ENCODE peak calls at places on chromosomes 16 and 17, in five cellular contexts. X, Q, M, J and H are unnamed samples.

GRCh38 chr17:78010759-78011158 is 52.3 kb downstream of the TNRC6C start:
- DNase-seq in J (no peak), Q (no peak), M (no peak), X (peak), H (no peak)

GRCh38 chr16:80027007-80027965 is 426.7 kb upstream of the MAF start:
- DNase-seq in M (peak), X (peak), J (peak), Q (peak), H (peak)

GRCh38 chr16:53142823-53143568 is 88.2 kb downstream of the CHD9 start:
- DNase-seq in M (no peak), Q (no peak), X (no peak), J (no peak), H (no peak)

GRCh38 chr17:78375401-78376079 is 2.9 kb upstream of the PGS1 start:
- DNase-seq in Q (no peak), X (peak), J (peak), M (no peak), H (no peak)

GRCh38 chr16:24036614-24037013 is 200.8 kb downstream of the PRKCB start:
- DNase-seq in J (no peak), X (no peak), Q (peak), M (peak), H (peak)

GRCh38 chr17:40218740-40219072 is 398 bp upstream of the WIPF2 start:
- DNase-seq in M (peak), Q (peak), J (no peak), X (peak), H (peak)

GRCh38 chr16:69057400-69058378 is 47.8 kb upstream of the HAS3 start:
- DNase-seq in X (no peak), M (no peak), Q (no peak), J (peak), H (no peak)

GRCh38 chr16:10883004-10883403 is 6.0 kb downstream of the CIITA start:
- DNase-seq in J (no peak), Q (no peak), M (no peak), X (no peak), H (no peak)

GRCh38 chr17:12022310-12022709 is 1.6 kb downstream of the MAP2K4 start:
- DNase-seq in X (no peak), J (no peak), M (no peak), Q (no peak), H (no peak)

GRCh38 chr17:17420035-17420434 is 56.8 kb upstream of the MED9 start:
- DNase-seq in Q (no peak), X (no peak), M (no peak), J (no peak), H (no peak)

GRCh38 chr16:11692171-11692570 is 23.9 kb downstream of the SNN start:
- DNase-seq in M (no peak), Q (no peak), J (no peak), X (no peak), H (no peak)

GRCh38 chr17:10058924-10059683 is 139.3 kb downstream of the GAS7 start:
- DNase-seq in J (no peak), X (no peak), M (peak), Q (no peak), H (no peak)

GRCh38 chr17:67855504-67856324 is 30.4 kb downstream of the BPTF start:
- DNase-seq in Q (no peak), X (no peak), M (peak), J (no peak), H (no peak)

GRCh38 chr17:60554377-60554788 is 28.3 kb upstream of the APPBP2 start:
- DNase-seq in M (no peak), J (peak), X (no peak), Q (no peak), H (peak)

GRCh38 chr17:13030459-13031305 is 12.9 kb upstream of the ELAC2 start:
- DNase-seq in M (peak), X (no peak), J (peak), Q (peak), H (peak)

GRCh38 chr16:1258906-1259759 is 3.3 kb downstream of the TPSD1 start:
- DNase-seq in Q (no peak), M (no peak), X (no peak), J (no peak), H (no peak)

GRCh38 chr17:39979865-39980401 is 674 bp upstream of the PSMD3 start:
- DNase-seq in X (no peak), Q (no peak), J (peak), M (peak), H (no peak)

GRCh38 chr17:44901323-44901965 is 2.2 kb upstream of the EFTUD2 start:
- DNase-seq in J (no peak), Q (no peak), M (no peak), X (no peak), H (no peak)

GRCh38 chr16:71846443-71846842 is 667 bp downstream of the ATXN1L start:
- DNase-seq in J (no peak), X (no peak), M (no peak), Q (no peak), H (no peak)

GRCh38 chr16:23889189-23889588 is 53.4 kb downstream of the PRKCB start:
- DNase-seq in M (no peak), J (no peak), X (no peak), Q (no peak), H (no peak)

GRCh38 chr17:72863511-72864175 is 228.8 kb downstream of the SLC39A11 start:
- DNase-seq in M (no peak), J (no peak), X (no peak), Q (no peak), H (no peak)

GRCh38 chr17:28471127-28471453 is 2.4 kb upstream of the SLC13A2 start:
- DNase-seq in J (no peak), X (no peak), Q (no peak), M (no peak), H (no peak)

GRCh38 chr17:75088902-75089417 is 1.2 kb downstream of the SLC16A5 start:
- DNase-seq in X (no peak), J (no peak), M (no peak), Q (no peak), H (no peak)

GRCh38 chr17:60391419-60392041 is 403 bp downstream of the USP32 start:
- DNase-seq in X (no peak), Q (peak), M (no peak), J (no peak), H (no peak)

GRCh38 chr17:50432125-50432762 is 6.2 kb downstream of the ACSF2 start:
- DNase-seq in M (no peak), Q (no peak), J (no peak), X (no peak), H (no peak)

GRCh38 chr17:33667052-33667509 is 374.0 kb upstream of the ASIC2 start:
- DNase-seq in M (no peak), Q (no peak), J (no peak), X (no peak), H (peak)

GRCh38 chr17:76252040-76252954 is 12.0 kb upstream of the RNF157 start:
- DNase-seq in X (peak), J (peak), M (peak), Q (peak), H (no peak)

GRCh38 chr16:1126044-1126443 is 26.9 kb upstream of the CACNA1H start:
- DNase-seq in J (no peak), X (no peak), M (no peak), Q (no peak), H (no peak)

GRCh38 chr17:55722016-55722706 is 503 bp downstream of the TMEM100 start:
- DNase-seq in X (no peak), M (no peak), J (no peak), Q (no peak), H (no peak)